ENCODE peak calls at places on chromosome 20, in seven cellular contexts. H, F, L, R, C, G and B are unnamed samples. For H3K4me1, the result is how much of the 10 kb centered on the place peaks cover.

GRCh38 chr20:34654207-34654744 is 22.6 kb downstream of the PIGU start:
- DNase-seq in H (no peak), C (no peak), R (peak), L (no peak), F (no peak), G (no peak), B (no peak)

GRCh38 chr20:10430000-10430466 is 4.0 kb downstream of the MKKS start:
- DNase-seq in F (no peak), C (no peak), G (no peak), H (no peak), L (no peak), R (no peak), B (no peak)

GRCh38 chr20:3808141-3808479 is 12.0 kb downstream of the CDC25B start:
- DNase-seq in G (peak), F (peak), R (peak), H (peak), C (peak), L (peak), B (peak)

GRCh38 chr20:2558581-2559301 is 22.4 kb downstream of the TMC2 start:
- DNase-seq in C (no peak), H (no peak), F (no peak), L (no peak), G (peak), R (no peak), B (no peak)

GRCh38 chr20:61608275-61609085 is 356.4 kb downstream of the CDH4 start:
- DNase-seq in F (no peak), G (peak), L (no peak), C (no peak), H (no peak), R (no peak), B (no peak)

GRCh38 chr20:38191654-38192053 is 26.6 kb upstream of the TGM2 start:
- DNase-seq in L (no peak), C (no peak), R (no peak), G (no peak), H (no peak), F (no peak), B (peak)

GRCh38 chr20:60000271-60001026 is 42.2 kb downstream of the CDH26 start:
- DNase-seq in H (no peak), C (no peak), F (no peak), G (no peak), L (no peak), R (no peak), B (no peak)

GRCh38 chr20:24872291-24873014 is 76.6 kb upstream of the CST7 start:
- DNase-seq in C (no peak), L (no peak), G (no peak), F (no peak), H (no peak), R (no peak), B (peak)

GRCh38 chr20:25750765-25751696 is 54.4 kb upstream of the ZNF337 start:
- DNase-seq in H (peak), F (peak), G (no peak), R (peak), L (peak), C (peak), B (peak)

GRCh38 chr20:12112665-12113064 is 195.0 kb downstream of the BTBD3 start:
- DNase-seq in H (no peak), F (no peak), R (no peak), C (no peak), G (no peak), L (no peak), B (no peak)

GRCh38 chr20:36181934-36182603 is 27.5 kb downstream of the EPB41L1 start:
- DNase-seq in L (no peak), C (peak), R (no peak), H (peak), F (no peak), G (no peak), B (no peak)

GRCh38 chr20:47666304-47666703 is 119.0 kb downstream of the SULF2 start:
- DNase-seq in G (no peak), C (no peak), L (no peak), F (no peak), R (no peak), H (no peak), B (no peak)

GRCh38 chr20:24437322-24438090 is 31.9 kb upstream of the SYNDIG1 start:
- DNase-seq in L (no peak), H (no peak), F (no peak), C (no peak), R (no peak), G (peak), B (no peak)

GRCh38 chr20:10864076-10864672 is 190.4 kb upstream of the JAG1 start:
- DNase-seq in G (peak), H (no peak), R (peak), L (no peak), C (no peak), F (no peak), B (no peak)

GRCh38 chr20:9081423-9081966 is 12.6 kb downstream of the PLCB4 start:
- DNase-seq in C (no peak), L (no peak), R (no peak), H (no peak), G (no peak), F (no peak), B (no peak)

GRCh38 chr20:38969708-38970107 is 7.6 kb downstream of the DHX35 start:
- DNase-seq in R (peak), F (no peak), H (no peak), C (no peak), G (peak), L (no peak), B (no peak)

GRCh38 chr20:20259534-20259933 is 108.4 kb upstream of the INSM1 start:
- DNase-seq in C (peak), R (no peak), L (no peak), G (no peak), H (no peak), F (no peak), B (no peak)

GRCh38 chr20:12575352-12576095 is 433.2 kb upstream of the SPTLC3 start:
- DNase-seq in G (peak), H (no peak), C (no peak), L (peak), R (peak), F (peak), B (peak)

GRCh38 chr20:2302369-2302768 is 6.6 kb downstream of the TGM3 start:
- DNase-seq in L (no peak), F (no peak), R (no peak), H (no peak), G (no peak), C (no peak), B (no peak)

GRCh38 chr20:47748851-47749250 is 36.4 kb downstream of the SULF2 start:
- DNase-seq in C (no peak), F (no peak), H (peak), G (no peak), L (no peak), R (no peak), B (no peak)

GRCh38 chr20:51469578-51470520 is 72.7 kb downstream of the NFATC2 start:
- DNase-seq in H (peak), L (no peak), R (no peak), F (peak), C (no peak), G (no peak), B (no peak)

GRCh38 chr20:32368930-32369329 is 10.8 kb downstream of the ASXL1 start:
- DNase-seq in F (no peak), G (no peak), R (no peak), H (no peak), C (no peak), L (no peak), B (no peak)

GRCh38 chr20:52047811-52048302 is 143.7 kb downstream of the ZFP64 start:
- DNase-seq in R (no peak), C (no peak), H (peak), F (no peak), L (no peak), G (no peak), B (no peak)

GRCh38 chr20:52411611-52412010 is 220.0 kb upstream of the ZFP64 start:
- DNase-seq in F (no peak), H (no peak), G (no peak), C (no peak), R (no peak), L (no peak), B (no peak)

GRCh38 chr20:2871111-2871465 is 2.2 kb upstream of the PTPRA start:
- DNase-seq in R (no peak), G (no peak), C (no peak), F (no peak), H (peak), L (no peak), B (peak)

GRCh38 chr20:1160991-1161390 is 23.8 kb downstream of the TMEM74B start:
- DNase-seq in C (no peak), R (no peak), G (no peak), L (no peak), F (no peak), H (no peak), B (no peak)

GRCh38 chr20:14055127-14055742 is 59.9 kb downstream of the MACROD2 start:
- DNase-seq in H (peak), C (peak), R (no peak), L (no peak), G (peak), F (peak), B (no peak)

GRCh38 chr20:5938456-5939029 is 11.8 kb downstream of the TRMT6 start:
- DNase-seq in G (no peak), R (no peak), F (no peak), L (no peak), C (no peak), H (no peak), B (no peak)

GRCh38 chr20:19690462-19690861 is 67.6 kb upstream of the RIN2 start:
- DNase-seq in F (no peak), G (no peak), R (no peak), H (no peak), L (no peak), C (no peak), B (no peak)

GRCh38 chr20:39190666-39191570 is 228.8 kb downstream of the DHX35 start:
- DNase-seq in G (peak), C (no peak), H (no peak), F (no peak), R (no peak), L (no peak), B (no peak)

GRCh38 chr20:38083338-38084048 is 49.9 kb downstream of the RPRD1B start:
- DNase-seq in L (no peak), G (no peak), C (no peak), F (no peak), H (no peak), R (no peak), B (no peak)

GRCh38 chr20:51804754-51805153 is 2.4 kb upstream of the SALL4 start:
- DNase-seq in G (no peak), C (no peak), F (no peak), R (no peak), L (no peak), H (no peak), B (no peak)

GRCh38 chr20:2144850-2145249 is 43.2 kb downstream of the STK35 start:
- DNase-seq in H (no peak), G (no peak), F (no peak), L (no peak), R (no peak), C (no peak), B (no peak)

GRCh38 chr20:61628480-61628879 is 376.4 kb downstream of the CDH4 start:
- DNase-seq in L (no peak), C (no peak), G (no peak), F (no peak), R (no peak), H (no peak), B (no peak)

GRCh38 chr20:15902493-15902892 is 670.8 kb downstream of the KIF16B start:
- DNase-seq in G (no peak), L (no peak), C (no peak), H (peak), F (no peak), R (no peak), B (no peak)

GRCh38 chr20:63944078-63944941 is 11.9 kb downstream of the UCKL1 start:
- DNase-seq in H (no peak), R (no peak), C (peak), G (no peak), L (peak), F (no peak), B (peak)

GRCh38 chr20:41141153-41141815 is 3.9 kb downstream of the PLCG1 start:
- DNase-seq in R (peak), C (no peak), H (peak), G (no peak), F (peak), L (peak), B (peak)

GRCh38 chr20:36871640-36872570 is 4.0 kb upstream of the TLDC2 start:
- DNase-seq in G (no peak), H (no peak), R (no peak), C (no peak), L (no peak), F (no peak), B (no peak)

GRCh38 chr20:46215913-46216707 is 92.2 kb downstream of the CDH22 start:
- DNase-seq in G (peak), R (no peak), H (peak), L (peak), C (peak), F (no peak), B (no peak)

GRCh38 chr20:57508381-57508780 is 16.6 kb downstream of the CTCFL start:
- DNase-seq in L (no peak), R (no peak), F (no peak), G (no peak), C (no peak), H (no peak), B (no peak)
- H3K27ac ChIP-seq in L (no peak), R (no peak), F (no peak), G (no peak), C (no peak), H (no peak), B (no peak)

GRCh38 chr20:17663486-17663885 is 18.6 kb downstream of the RRBP1 start:
- DNase-seq in H (no peak), L (no peak), C (no peak), R (no peak), F (peak), G (no peak), B (peak)
- H3K4me1 ChIP-seq in H (under half), L (under half), C (under half), R (under half), F (under half), G (under half), B (under half)

GRCh38 chr20:7375905-7376304 is 564.4 kb downstream of the HAO1 start:
- DNase-seq in L (no peak), F (no peak), R (no peak), C (no peak), G (peak), H (peak), B (no peak)
- TF ChIP-seq CTCF in L (peak), F (no peak), R (no peak), C (peak), G (peak), H (peak), B (no peak)

GRCh38 chr20:62741191-62741676 is 32.6 kb downstream of the NTSR1 start:
- DNase-seq in C (no peak), F (no peak), G (no peak), L (peak), R (no peak), H (peak), B (peak)
- H3K27ac ChIP-seq in C (peak), F (no peak), G (no peak), L (no peak), R (peak), H (peak), B (no peak)

GRCh38 chr20:53707341-53708102 is 113.9 kb upstream of the ZNF217 start:
- DNase-seq in F (no peak), L (no peak), R (no peak), C (no peak), G (no peak), H (no peak), B (no peak)
- H3K4me1 ChIP-seq in F (under half), L (under half), R (under half), C (under half), G (under half), H (under half), B (under half)

GRCh38 chr20:22575737-22576136 is 8.6 kb downstream of the FOXA2 start:
- DNase-seq in R (no peak), H (no peak), C (no peak), G (no peak), F (no peak), L (no peak), B (no peak)

GRCh38 chr20:22575087-22575721 is 9.2 kb downstream of the FOXA2 start:
- DNase-seq in G (no peak), H (no peak), C (no peak), L (no peak), R (peak), F (no peak), B (no peak)

GRCh38 chr20:22572491-22572890 is 11.9 kb downstream of the FOXA2 start:
- DNase-seq in H (no peak), G (no peak), F (no peak), R (no peak), L (no peak), C (no peak), B (no peak)

GRCh38 chr20:22576273-22576672 is 8.1 kb downstream of the FOXA2 start:
- DNase-seq in G (no peak), C (no peak), R (no peak), L (no peak), H (no peak), F (no peak), B (no peak)

DNA sequence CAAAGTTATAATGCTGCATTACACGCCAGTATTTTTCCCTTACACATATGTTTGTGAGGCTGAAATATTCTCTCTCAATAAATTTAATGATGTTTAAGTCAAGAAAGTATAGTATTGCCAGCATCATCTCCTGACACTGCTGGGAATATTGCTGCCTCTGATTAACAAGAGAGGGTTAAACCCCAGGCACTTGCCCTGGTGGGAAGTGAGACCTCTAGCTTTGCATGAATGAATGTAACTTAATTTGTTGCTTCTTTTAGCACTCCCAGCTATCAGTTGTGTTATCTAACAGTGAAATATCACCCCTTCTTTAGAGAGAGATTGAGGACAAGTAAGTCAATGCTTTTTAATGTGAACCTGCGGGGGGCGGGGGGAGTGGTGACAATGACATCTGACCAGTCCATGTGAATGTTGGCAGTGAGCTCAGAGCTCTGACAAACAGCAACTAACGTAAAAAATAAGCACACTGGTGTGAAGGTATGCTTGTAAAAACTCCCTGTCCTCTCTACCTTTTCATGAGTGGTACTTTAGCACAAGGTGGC is 9.8 kb downstream of the FOXA2 start:
- DNase-seq in C (no peak), L (no peak), G (no peak), R (no peak), F (no peak), H (no peak), B (no peak)
- TF ChIP-seq CTCF in C (no peak), L (no peak), G (no peak), R (no peak), F (no peak), H (no peak), B (no peak)

GRCh38 chr20:18258126-18258860 is 30.0 kb upstream of the ZNF133 start:
- DNase-seq in C (peak), L (no peak), G (no peak), H (no peak), F (no peak), R (no peak), B (no peak)

GRCh38 chr20:18255526-18255925 is 32.8 kb upstream of the ZNF133 start:
- DNase-seq in H (no peak), L (no peak), F (no peak), R (no peak), G (no peak), C (no peak), B (no peak)

GRCh38 chr20:18256440-18257090 is 31.8 kb upstream of the ZNF133 start:
- DNase-seq in R (no peak), L (no peak), F (no peak), H (no peak), G (no peak), C (no peak), B (no peak)

GRCh38 chr20:18252597-18253451 is 35.5 kb upstream of the ZNF133 start:
- DNase-seq in H (no peak), F (no peak), C (no peak), G (no peak), R (no peak), L (no peak), B (no peak)

DNA sequence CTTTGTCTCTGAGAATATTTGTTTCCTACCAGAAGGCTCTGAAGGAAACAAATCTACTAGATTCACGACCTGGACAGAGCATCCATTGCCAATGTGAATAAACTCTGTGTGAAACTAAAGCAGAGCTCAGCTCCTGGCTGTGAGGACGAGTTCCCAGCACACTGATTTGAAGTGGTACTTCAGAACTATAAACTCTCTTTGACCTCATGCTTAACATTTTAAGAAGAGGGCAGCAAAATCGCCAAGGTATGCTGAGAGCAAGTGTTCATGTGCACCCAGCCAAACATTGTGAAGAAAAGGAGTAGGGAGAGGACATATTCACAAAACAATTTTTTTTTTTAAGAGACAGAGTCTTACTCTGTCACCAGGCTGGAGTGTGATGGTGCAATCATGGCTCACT is 33.7 kb upstream of the ZNF133 start:
- DNase-seq in R (no peak), L (no peak), C (no peak), H (no peak), G (no peak), F (no peak), B (no peak)
- H3K27ac ChIP-seq in R (no peak), L (no peak), C (no peak), H (no peak), G (no peak), F (no peak), B (no peak)

DNA sequence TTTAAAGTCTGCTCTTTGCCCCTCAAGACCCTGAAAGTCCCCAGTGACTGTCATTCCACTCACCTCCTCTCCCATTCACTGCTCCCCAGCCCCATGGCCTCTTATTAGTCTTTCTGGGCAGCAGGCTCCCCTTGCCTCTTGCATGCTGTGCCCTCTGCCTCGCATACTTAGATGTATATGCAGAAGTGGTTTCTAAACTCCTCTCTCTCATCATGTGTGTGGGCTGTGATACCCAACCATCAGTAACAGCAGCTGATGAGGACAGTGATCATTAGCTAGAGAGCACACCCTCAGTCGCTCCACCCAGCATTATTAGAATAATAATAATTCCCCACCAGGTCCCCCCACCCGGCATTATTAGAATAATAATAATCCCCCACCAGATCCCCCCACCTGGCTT is 14.5 kb downstream of the PKIG start:
- DNase-seq in H (no peak), F (no peak), C (no peak), L (no peak), R (no peak), G (no peak), B (no peak)
- H3K4me1 ChIP-seq in H (half or more), F (under half), C (under half), L (half or more), R (half or more), G (under half), B (half or more)

DNA sequence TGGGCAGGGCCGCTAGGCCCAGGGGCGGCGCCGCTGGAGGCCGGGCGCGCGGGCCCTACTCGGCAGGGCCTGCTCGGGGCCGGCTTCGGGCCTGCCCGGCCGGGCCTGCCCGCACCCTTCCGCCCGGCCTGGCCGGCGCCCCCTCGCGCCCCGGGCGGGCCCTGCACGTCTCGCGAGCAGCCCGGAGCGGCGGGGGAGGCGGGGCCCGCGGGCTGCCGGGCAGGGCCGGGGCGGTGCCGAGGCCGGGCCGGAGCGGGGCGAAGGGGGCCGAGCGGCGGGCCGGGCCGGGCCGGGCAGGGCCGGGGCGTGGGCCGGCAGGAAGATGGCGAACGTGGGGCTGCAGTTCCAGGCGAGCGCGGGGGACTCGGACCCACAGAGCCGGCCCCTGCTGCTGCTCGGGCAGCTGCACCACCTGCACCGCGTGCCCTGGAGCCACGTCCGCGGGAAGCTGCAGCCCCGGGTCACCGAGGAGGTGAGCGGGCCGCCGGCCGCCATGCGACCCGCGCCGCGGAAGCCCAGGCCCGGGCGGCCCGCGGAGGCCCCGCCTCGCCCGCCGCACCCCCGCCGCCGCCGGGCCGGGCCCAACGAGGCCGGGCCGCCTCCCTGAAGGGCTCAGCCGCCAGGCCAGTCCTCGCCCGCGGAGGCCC is at the start of gene NPEPL1:
- DNase-seq in H (peak), C (peak), G (peak), R (peak), F (peak), L (peak), B (peak)
- TF ChIP-seq CTCF in H (no peak), C (peak), G (no peak), R (no peak), F (no peak), L (no peak), B (no peak)